ENCODE peak calls at places on chromosomes 6 and 20, in eight cellular contexts. One of them, this sample, is unnamed.

GRCh38 chr6:168582581-168582981 is 141.6 kb downstream of the SMOC2 start:
- DNase-seq in NCI-H510A treated with DMSO at 0.1 percent for 48 hours: no peak
- DNase-seq in immature natural killer cell: no peak
- DNase-seq in pancreas: no peak
- DNase-seq in foreskin keratinocyte: no peak
- DNase-seq in hypothalamus: no peak
- DNase-seq in fibroblast of the aortic adventitia: no peak
- DNase-seq in aorta: no peak
- DNase-seq in this sample: no peak

GRCh38 chr6:107466062-107466461 is 6.7 kb upstream of the PDSS2 start:
- DNase-seq in NCI-H510A treated with DMSO at 0.1 percent for 48 hours: no peak
- DNase-seq in immature natural killer cell: no peak
- DNase-seq in pancreas: no peak
- DNase-seq in foreskin keratinocyte: no peak
- DNase-seq in hypothalamus: no peak
- DNase-seq in fibroblast of the aortic adventitia: no peak
- DNase-seq in aorta: no peak
- DNase-seq in this sample: peak

GRCh38 chr6:35213161-35213823 is 464 bp upstream of the SCUBE3 start:
- DNase-seq in NCI-H510A treated with DMSO at 0.1 percent for 48 hours: no peak
- DNase-seq in immature natural killer cell: no peak
- DNase-seq in pancreas: no peak
- DNase-seq in foreskin keratinocyte: no peak
- DNase-seq in hypothalamus: no peak
- DNase-seq in fibroblast of the aortic adventitia: no peak
- DNase-seq in aorta: no peak
- DNase-seq in this sample: no peak

GRCh38 chr6:111871207-111871606 is 2.0 kb downstream of the FYN start:
- DNase-seq in NCI-H510A treated with DMSO at 0.1 percent for 48 hours: no peak
- DNase-seq in immature natural killer cell: peak
- DNase-seq in pancreas: no peak
- DNase-seq in foreskin keratinocyte: no peak
- DNase-seq in hypothalamus: no peak
- DNase-seq in fibroblast of the aortic adventitia: peak
- DNase-seq in aorta: no peak
- DNase-seq in this sample: no peak

GRCh38 chr6:73452107-73452461 is at the start of gene CGAS:
- DNase-seq in NCI-H510A treated with DMSO at 0.1 percent for 48 hours: peak
- DNase-seq in immature natural killer cell: peak
- DNase-seq in pancreas: peak
- DNase-seq in foreskin keratinocyte: peak
- DNase-seq in hypothalamus: peak
- DNase-seq in fibroblast of the aortic adventitia: peak
- DNase-seq in aorta: peak
- DNase-seq in this sample: peak

GRCh38 chr6:8061736-8062135 is 2.5 kb downstream of the BLOC1S5 start:
- DNase-seq in NCI-H510A treated with DMSO at 0.1 percent for 48 hours: no peak
- DNase-seq in immature natural killer cell: no peak
- DNase-seq in pancreas: no peak
- DNase-seq in foreskin keratinocyte: no peak
- DNase-seq in hypothalamus: no peak
- DNase-seq in fibroblast of the aortic adventitia: no peak
- DNase-seq in aorta: no peak
- DNase-seq in this sample: no peak

GRCh38 chr20:16551601-16552419 is 21.4 kb downstream of the KIF16B start:
- DNase-seq in NCI-H510A treated with DMSO at 0.1 percent for 48 hours: no peak
- DNase-seq in immature natural killer cell: no peak
- DNase-seq in pancreas: no peak
- DNase-seq in foreskin keratinocyte: no peak
- DNase-seq in hypothalamus: no peak
- DNase-seq in fibroblast of the aortic adventitia: no peak
- DNase-seq in aorta: no peak
- DNase-seq in this sample: no peak

GRCh38 chr20:3400260-3401155 is 7.0 kb downstream of the DNAAF9 start:
- DNase-seq in NCI-H510A treated with DMSO at 0.1 percent for 48 hours: no peak
- DNase-seq in immature natural killer cell: no peak
- DNase-seq in pancreas: no peak
- DNase-seq in foreskin keratinocyte: no peak
- DNase-seq in hypothalamus: no peak
- DNase-seq in fibroblast of the aortic adventitia: no peak
- DNase-seq in aorta: no peak
- DNase-seq in this sample: no peak

GRCh38 chr20:31595654-31596411 is 9.3 kb upstream of the ID1 start:
- DNase-seq in NCI-H510A treated with DMSO at 0.1 percent for 48 hours: no peak
- DNase-seq in immature natural killer cell: no peak
- DNase-seq in pancreas: no peak
- DNase-seq in foreskin keratinocyte: no peak
- DNase-seq in hypothalamus: no peak
- DNase-seq in fibroblast of the aortic adventitia: peak
- DNase-seq in aorta: peak
- DNase-seq in this sample: no peak

GRCh38 chr6:57303931-57304681 is 13.3 kb upstream of the PRIM2 start:
- DNase-seq in NCI-H510A treated with DMSO at 0.1 percent for 48 hours: no peak
- DNase-seq in immature natural killer cell: no peak
- DNase-seq in pancreas: no peak
- DNase-seq in foreskin keratinocyte: no peak
- DNase-seq in hypothalamus: no peak
- DNase-seq in fibroblast of the aortic adventitia: peak
- DNase-seq in aorta: no peak
- DNase-seq in this sample: no peak

GRCh38 chr6:149094934-149095341 is 222.6 kb upstream of the TAB2 start:
- DNase-seq in NCI-H510A treated with DMSO at 0.1 percent for 48 hours: no peak
- DNase-seq in immature natural killer cell: no peak
- DNase-seq in pancreas: no peak
- DNase-seq in foreskin keratinocyte: no peak
- DNase-seq in hypothalamus: no peak
- DNase-seq in fibroblast of the aortic adventitia: peak
- DNase-seq in aorta: no peak
- DNase-seq in this sample: no peak

GRCh38 chr20:14341782-14342181 is 4.4 kb upstream of the FLRT3 start:
- DNase-seq in NCI-H510A treated with DMSO at 0.1 percent for 48 hours: no peak
- DNase-seq in immature natural killer cell: no peak
- DNase-seq in pancreas: no peak
- DNase-seq in foreskin keratinocyte: no peak
- DNase-seq in hypothalamus: no peak
- DNase-seq in fibroblast of the aortic adventitia: peak
- DNase-seq in aorta: no peak
- DNase-seq in this sample: no peak

GRCh38 chr6:168742146-168742782 is 301.3 kb downstream of the SMOC2 start:
- DNase-seq in NCI-H510A treated with DMSO at 0.1 percent for 48 hours: no peak
- DNase-seq in immature natural killer cell: no peak
- DNase-seq in pancreas: no peak
- DNase-seq in foreskin keratinocyte: no peak
- DNase-seq in hypothalamus: no peak
- DNase-seq in fibroblast of the aortic adventitia: no peak
- DNase-seq in aorta: no peak
- DNase-seq in this sample: no peak

GRCh38 chr6:53018443-53018842 is 23.4 kb upstream of the GSTA4 start:
- DNase-seq in NCI-H510A treated with DMSO at 0.1 percent for 48 hours: no peak
- DNase-seq in immature natural killer cell: no peak
- DNase-seq in pancreas: no peak
- DNase-seq in foreskin keratinocyte: no peak
- DNase-seq in hypothalamus: no peak
- DNase-seq in fibroblast of the aortic adventitia: no peak
- DNase-seq in aorta: no peak
- DNase-seq in this sample: no peak